ENCODE peak calls at places on chromosomes 7 and 10, in eight cellular contexts. B is spleen; Z is body of pancreas; V is A673; I is choroid plexus epithelial cell; D is mammary epithelial cell; K is CD8-positive, alpha-beta T cell; W is fibroblast of pulmonary artery. R is an unnamed sample.

GRCh38 chr7:22700559-22701002 is 26.4 kb upstream of the IL6 start:
- DNase-seq in B (no peak), Z (no peak), V (no peak), I (peak; percentile 57), D (no peak), K (no peak), W (peak; percentile 90), R (peak; percentile 94)

GRCh38 chr10:114346176-114347031 is 57.9 kb downstream of the AFAP1L2 start:
- DNase-seq in B (peak; percentile 70), Z (no peak), V (no peak), I (no peak), D (no peak), K (no peak), W (no peak), R (no peak)

GRCh38 chr7:122143376-122143750 is 686 bp downstream of the AASS start:
- DNase-seq in B (peak; percentile 79), Z (peak; percentile 17), V (peak; percentile 42), I (peak; percentile 23), D (peak; percentile 24), K (no peak), W (peak; percentile 30), R (peak; percentile 34)

GRCh38 chr7:82347808-82348207 is 95.8 kb downstream of the CACNA2D1 start:
- DNase-seq in B (no peak), Z (no peak), V (no peak), I (no peak), D (no peak), K (no peak), W (no peak), R (no peak)

GRCh38 chr10:60448246-60448645 is 58.6 kb upstream of the ANK3 start:
- DNase-seq in B (no peak), Z (no peak), V (no peak), I (no peak), D (no peak), K (no peak), W (no peak), R (no peak)

GRCh38 chr10:3468919-3469638 is 296.5 kb upstream of the PITRM1 start:
- DNase-seq in B (no peak), Z (no peak), V (peak; percentile 71), I (peak; percentile 96), D (peak; percentile 87), K (no peak), W (peak; percentile 96), R (peak; percentile 99)

GRCh38 chr10:88254091-88254490 is 329.0 kb downstream of the RNLS start:
- DNase-seq in B (no peak), Z (peak; percentile 48), V (no peak), I (peak; percentile 73), D (peak; percentile 89), K (no peak), W (peak; percentile 72), R (peak; percentile 76)

GRCh38 chr10:42242135-42242805 is 396.1 kb downstream of the ZNF33B start:
- DNase-seq in B (no peak), Z (no peak), V (no peak), I (no peak), D (no peak), K (no peak), W (peak; percentile 0), R (no peak)

GRCh38 chr7:52009195-52009594 is 692.6 kb upstream of the COBL start:
- DNase-seq in B (no peak), Z (no peak), V (no peak), I (no peak), D (no peak), K (no peak), W (no peak), R (no peak)

GRCh38 chr10:79404690-79405131 is 40.7 kb downstream of the ZCCHC24 start:
- DNase-seq in B (peak; percentile 64), Z (peak; percentile 9), V (no peak), I (no peak), D (no peak), K (no peak), W (no peak), R (no peak)

GRCh38 chr10:89685932-89686331 is 15.5 kb upstream of the KIF20B start:
- DNase-seq in B (no peak), Z (no peak), V (no peak), I (no peak), D (no peak), K (no peak), W (no peak), R (no peak)

GRCh38 chr10:46077141-46077554 is 31.1 kb upstream of the MSMB start:
- DNase-seq in B (no peak), Z (no peak), V (no peak), I (peak; percentile 63), D (peak; percentile 17), K (no peak), W (peak; percentile 23), R (peak; percentile 9)

GRCh38 chr7:153061913-153062528 is 302.5 kb downstream of the ACTR3B start:
- DNase-seq in B (no peak), Z (no peak), V (peak; percentile 35), I (no peak), D (no peak), K (no peak), W (no peak), R (no peak)

GRCh38 chr10:79250259-79250658 is 97.0 kb upstream of the PPIF start:
- DNase-seq in B (peak; percentile 96), Z (no peak), V (no peak), I (no peak), D (no peak), K (no peak), W (no peak), R (no peak)

GRCh38 chr10:132971448-132972148 is 29.2 kb upstream of the CFAP46 start:
- DNase-seq in B (peak; percentile 59), Z (peak; percentile 7), V (no peak), I (no peak), D (no peak), K (no peak), W (no peak), R (no peak)

GRCh38 chr7:33882040-33882800 is 23.1 kb upstream of the BMPER start:
- DNase-seq in B (no peak), Z (peak; percentile 13), V (no peak), I (no peak), D (no peak), K (no peak), W (peak; percentile 84), R (peak; percentile 100)

GRCh38 chr7:47282790-47283496 is 299.0 kb downstream of the TNS3 start:
- DNase-seq in B (no peak), Z (no peak), V (no peak), I (no peak), D (no peak), K (no peak), W (no peak), R (no peak)

GRCh38 chr10:23694921-23695824 is 256.3 kb downstream of the OTUD1 start:
- DNase-seq in B (no peak), Z (no peak), V (peak; percentile 65), I (no peak), D (no peak), K (no peak), W (no peak), R (no peak)

GRCh38 chr7:155603190-155603857 is 41.1 kb upstream of the RBM33 start:
- DNase-seq in B (peak; percentile 58), Z (no peak), V (no peak), I (no peak), D (no peak), K (no peak), W (no peak), R (no peak)

GRCh38 chr7:149307775-149308501 is 45.9 kb downstream of the ZNF783 start:
- DNase-seq in B (no peak), Z (no peak), V (no peak), I (no peak), D (no peak), K (no peak), W (no peak), R (no peak)

GRCh38 chr10:85651507-85651902 is 715.1 kb downstream of the GRID1 start:
- DNase-seq in B (no peak), Z (no peak), V (no peak), I (peak; percentile 38), D (no peak), K (no peak), W (no peak), R (no peak)

GRCh38 chr10:3961082-3961481 is 176.1 kb upstream of the KLF6 start:
- DNase-seq in B (no peak), Z (no peak), V (no peak), I (no peak), D (no peak), K (peak; percentile 34), W (no peak), R (no peak)

GRCh38 chr10:94133239-94133638 is 139.5 kb downstream of the PLCE1 start:
- DNase-seq in B (no peak), Z (peak; percentile 51), V (peak; percentile 21), I (no peak), D (no peak), K (no peak), W (peak; percentile 17), R (no peak)

GRCh38 chr7:79553811-79554555 is 100.5 kb upstream of the MAGI2 start:
- DNase-seq in B (no peak), Z (no peak), V (no peak), I (peak; percentile 82), D (peak; percentile 85), K (no peak), W (peak; percentile 59), R (peak; percentile 69)
- H3K4me3 ChIP-seq in B (no peak overlapping the region), Z (no peak overlapping the region), V (no peak overlapping the region), I (no peak overlapping the region), D (no peak overlapping the region), K (no peak overlapping the region), W (no peak overlapping the region), R (no peak overlapping the region)

GRCh38 chr7:7970113-7970619 is 1.6 kb downstream of the GLCCI1 start:
- DNase-seq in B (no peak), Z (no peak), V (peak; percentile 14), I (no peak), D (no peak), K (no peak), W (no peak), R (no peak)

GRCh38 chr7:7971308-7972040 is 2.9 kb downstream of the GLCCI1 start:
- DNase-seq in B (no peak), Z (no peak), V (no peak), I (no peak), D (no peak), K (no peak), W (no peak), R (no peak)

GRCh38 chr7:7972128-7972527 is 3.5 kb downstream of the GLCCI1 start:
- DNase-seq in B (no peak), Z (no peak), V (no peak), I (no peak), D (no peak), K (no peak), W (no peak), R (no peak)

GRCh38 chr7:7970620-7971307 is 2.2 kb downstream of the GLCCI1 start:
- DNase-seq in B (no peak), Z (no peak), V (peak; percentile 2), I (peak; percentile 33), D (peak; percentile 30), K (no peak), W (no peak), R (peak; percentile 26)

GRCh38 chr7:7972927-7973594 is 4.5 kb downstream of the GLCCI1 start:
- DNase-seq in B (no peak), Z (no peak), V (no peak), I (no peak), D (no peak), K (no peak), W (no peak), R (no peak)
- H3K4me3 ChIP-seq in B (peak overlapping the region; percentile 79), Z (no peak overlapping the region), V (no peak overlapping the region), I (no peak overlapping the region), D (no peak overlapping the region), K (no peak overlapping the region), W (no peak overlapping the region), R (no peak overlapping the region)

GRCh38 chr7:13987395-13987794 is 2.1 kb downstream of the ETV1 start:
- DNase-seq in B (no peak), Z (no peak), V (no peak), I (no peak), D (no peak), K (no peak), W (peak; percentile 20), R (no peak)
- H3K4me3 ChIP-seq in B (peak overlapping the region; percentile 83), Z (no peak overlapping the region), V (peak overlapping the region; percentile 62), I (peak overlapping the region; percentile 87), D (peak overlapping the region; percentile 87), K (no peak overlapping the region), W (peak overlapping the region; percentile 88), R (no peak overlapping the region)

GRCh38 chr10:31948021-31948420 is 19.4 kb upstream of the ARHGAP12 start:
- DNase-seq in B (no peak), Z (no peak), V (no peak), I (no peak), D (no peak), K (no peak), W (no peak), R (no peak)
- H3K4me3 ChIP-seq in B (no peak overlapping the region), Z (no peak overlapping the region), V (no peak overlapping the region), I (no peak overlapping the region), D (no peak overlapping the region), K (no peak overlapping the region), W (no peak overlapping the region), R (no peak overlapping the region)